ENCODE peak calls at places on chromosome 3, in seven cellular contexts. One of them, this sample, is unnamed.

GRCh38 chr3:177705976-177706866 is 508.9 kb upstream of the TBL1XR1 start:
- DNase-seq in psoas muscle: peak; percentile 51
- DNase-seq in T1000: no peak
- DNase-seq in aorta: no peak
- DNase-seq in NCI-H2029: no peak
- DNase-seq in H4: no peak
- DNase-seq in glutamatergic neuron: no peak
- DNase-seq in this sample: no peak

GRCh38 chr3:187230011-187230410 is 32.7 kb downstream of the RTP1 start:
- DNase-seq in glutamatergic neuron: no peak
- DNase-seq in psoas muscle: no peak
- DNase-seq in aorta: no peak
- DNase-seq in NCI-H2029: no peak
- DNase-seq in H4: no peak
- DNase-seq in T1000: no peak
- DNase-seq in this sample: no peak

GRCh38 chr3:124786491-124787241 is 56.4 kb downstream of the UMPS start:
- DNase-seq in H4: no peak
- DNase-seq in psoas muscle: no peak
- DNase-seq in aorta: peak; percentile 31
- DNase-seq in glutamatergic neuron: no peak
- DNase-seq in T1000: no peak
- DNase-seq in NCI-H2029: no peak
- DNase-seq in this sample: no peak

GRCh38 chr3:129121016-129121791 is 400 bp downstream of the RAB43 start:
- DNase-seq in H4: no peak
- DNase-seq in NCI-H2029: no peak
- DNase-seq in T1000: no peak
- DNase-seq in psoas muscle: peak; percentile 28
- DNase-seq in glutamatergic neuron: no peak
- DNase-seq in aorta: peak; percentile 78
- DNase-seq in this sample: peak; percentile 23

GRCh38 chr3:39362177-39362576 is 21.0 kb upstream of the SLC25A38 start:
- DNase-seq in aorta: no peak
- DNase-seq in T1000: no peak
- DNase-seq in psoas muscle: no peak
- DNase-seq in NCI-H2029: peak; percentile 93
- DNase-seq in glutamatergic neuron: no peak
- DNase-seq in H4: no peak
- DNase-seq in this sample: no peak

GRCh38 chr3:178233371-178233770 is 302.9 kb upstream of the KCNMB2 start:
- DNase-seq in psoas muscle: no peak
- DNase-seq in T1000: no peak
- DNase-seq in glutamatergic neuron: no peak
- DNase-seq in H4: no peak
- DNase-seq in aorta: no peak
- DNase-seq in NCI-H2029: no peak
- DNase-seq in this sample: no peak

GRCh38 chr3:45026038-45026437 is at the start of gene CLEC3B:
- DNase-seq in T1000: peak; percentile 10
- DNase-seq in psoas muscle: peak; percentile 74
- DNase-seq in H4: peak; percentile 64
- DNase-seq in NCI-H2029: no peak
- DNase-seq in aorta: peak; percentile 89
- DNase-seq in glutamatergic neuron: no peak
- DNase-seq in this sample: peak; percentile 34

GRCh38 chr3:194633349-194634004 is at the start of gene TMEM44:
- DNase-seq in aorta: peak; percentile 88
- DNase-seq in H4: peak; percentile 88
- DNase-seq in glutamatergic neuron: peak; percentile 91
- DNase-seq in psoas muscle: peak; percentile 69
- DNase-seq in T1000: peak; percentile 56
- DNase-seq in NCI-H2029: peak; percentile 77
- DNase-seq in this sample: peak; percentile 88

GRCh38 chr3:107432646-107433045 is 55.4 kb downstream of the CCDC54 start:
- DNase-seq in T1000: no peak
- DNase-seq in H4: no peak
- DNase-seq in psoas muscle: no peak
- DNase-seq in NCI-H2029: no peak
- DNase-seq in aorta: no peak
- DNase-seq in glutamatergic neuron: no peak
- DNase-seq in this sample: no peak

GRCh38 chr3:78204977-78205376 is 1165.1 kb downstream of the ROBO2 start:
- DNase-seq in psoas muscle: no peak
- DNase-seq in T1000: peak; percentile 69
- DNase-seq in NCI-H2029: no peak
- DNase-seq in H4: peak; percentile 50
- DNase-seq in aorta: no peak
- DNase-seq in glutamatergic neuron: no peak
- DNase-seq in this sample: no peak

GRCh38 chr3:188578579-188579363 is 424.8 kb downstream of the LPP start:
- DNase-seq in glutamatergic neuron: no peak
- DNase-seq in H4: no peak
- DNase-seq in NCI-H2029: no peak
- DNase-seq in T1000: no peak
- DNase-seq in aorta: peak; percentile 86
- DNase-seq in psoas muscle: peak; percentile 50
- DNase-seq in this sample: peak; percentile 68

GRCh38 chr3:65107174-65107573 is 419.4 kb upstream of the ADAMTS9 start:
- DNase-seq in psoas muscle: no peak
- DNase-seq in aorta: no peak
- DNase-seq in NCI-H2029: no peak
- DNase-seq in H4: no peak
- DNase-seq in glutamatergic neuron: no peak
- DNase-seq in T1000: no peak
- DNase-seq in this sample: peak; percentile 2

GRCh38 chr3:29245441-29245840 is 35.4 kb upstream of the RBMS3 start:
- DNase-seq in H4: no peak
- DNase-seq in psoas muscle: no peak
- DNase-seq in glutamatergic neuron: no peak
- DNase-seq in aorta: no peak
- DNase-seq in NCI-H2029: no peak
- DNase-seq in T1000: no peak
- DNase-seq in this sample: no peak

GRCh38 chr3:31356941-31357340 is 175.8 kb upstream of the STT3B start:
- DNase-seq in glutamatergic neuron: no peak
- DNase-seq in NCI-H2029: peak; percentile 10
- DNase-seq in psoas muscle: no peak
- DNase-seq in aorta: peak; percentile 69
- DNase-seq in H4: peak; percentile 58
- DNase-seq in T1000: no peak
- DNase-seq in this sample: peak; percentile 19

GRCh38 chr3:55482496-55483195 is 4.5 kb downstream of the WNT5A start:
- DNase-seq in T1000: no peak
- DNase-seq in glutamatergic neuron: peak; percentile 34
- DNase-seq in aorta: peak; percentile 71
- DNase-seq in NCI-H2029: no peak
- DNase-seq in psoas muscle: no peak
- DNase-seq in H4: no peak
- DNase-seq in this sample: no peak

GRCh38 chr3:81483046-81483445 is 278.4 kb downstream of the GBE1 start:
- DNase-seq in H4: no peak
- DNase-seq in NCI-H2029: no peak
- DNase-seq in aorta: no peak
- DNase-seq in psoas muscle: no peak
- DNase-seq in glutamatergic neuron: no peak
- DNase-seq in T1000: no peak
- DNase-seq in this sample: no peak

GRCh38 chr3:10463191-10464067 is 42.0 kb downstream of the ATP2B2 start:
- DNase-seq in T1000: no peak
- DNase-seq in glutamatergic neuron: peak; percentile 48
- DNase-seq in NCI-H2029: no peak
- DNase-seq in H4: no peak
- DNase-seq in psoas muscle: no peak
- DNase-seq in aorta: no peak
- DNase-seq in this sample: no peak

GRCh38 chr3:170907519-170908234 is 760 bp downstream of the EIF5A2 start:
- DNase-seq in psoas muscle: no peak
- DNase-seq in H4: peak; percentile 38
- DNase-seq in NCI-H2029: no peak
- DNase-seq in glutamatergic neuron: peak; percentile 14
- DNase-seq in T1000: peak; percentile 22
- DNase-seq in aorta: no peak
- DNase-seq in this sample: peak; percentile 23

GRCh38 chr3:170745211-170745718 is 124.7 kb downstream of the RPL22L1 start:
- DNase-seq in aorta: no peak
- DNase-seq in psoas muscle: no peak
- DNase-seq in NCI-H2029: no peak
- DNase-seq in glutamatergic neuron: no peak
- DNase-seq in T1000: no peak
- DNase-seq in H4: peak; percentile 18
- DNase-seq in this sample: peak; percentile 75

GRCh38 chr3:173617490-173617889 is 219.9 kb downstream of the NLGN1 start:
- DNase-seq in glutamatergic neuron: no peak
- DNase-seq in psoas muscle: no peak
- DNase-seq in H4: no peak
- DNase-seq in aorta: peak; percentile 80
- DNase-seq in NCI-H2029: peak; percentile 73
- DNase-seq in T1000: no peak
- DNase-seq in this sample: no peak

GRCh38 chr3:136023264-136023978 is 57.9 kb downstream of the PPP2R3A start:
- DNase-seq in psoas muscle: no peak
- DNase-seq in H4: no peak
- DNase-seq in NCI-H2029: no peak
- DNase-seq in aorta: no peak
- DNase-seq in T1000: no peak
- DNase-seq in glutamatergic neuron: no peak
- DNase-seq in this sample: no peak

GRCh38 chr3:106420628-106421027 is 551.8 kb upstream of the CBLB start:
- DNase-seq in psoas muscle: no peak
- DNase-seq in H4: no peak
- DNase-seq in NCI-H2029: no peak
- DNase-seq in glutamatergic neuron: no peak
- DNase-seq in T1000: no peak
- DNase-seq in aorta: no peak
- DNase-seq in this sample: no peak

GRCh38 chr3:127726894-127727293 is 54.1 kb downstream of the ABTB1 start:
- DNase-seq in glutamatergic neuron: no peak
- DNase-seq in T1000: no peak
- DNase-seq in H4: no peak
- DNase-seq in psoas muscle: no peak
- DNase-seq in aorta: no peak
- DNase-seq in NCI-H2029: no peak
- DNase-seq in this sample: no peak

GRCh38 chr3:4633078-4634004 is 140.2 kb downstream of the ITPR1 start:
- DNase-seq in aorta: no peak
- DNase-seq in psoas muscle: no peak
- DNase-seq in NCI-H2029: peak; percentile 46
- DNase-seq in H4: peak; percentile 62
- DNase-seq in T1000: no peak
- DNase-seq in glutamatergic neuron: no peak
- DNase-seq in this sample: peak; percentile 30

GRCh38 chr3:3309836-3310235 is 130.3 kb upstream of the CRBN start:
- DNase-seq in NCI-H2029: no peak
- DNase-seq in aorta: no peak
- DNase-seq in glutamatergic neuron: no peak
- DNase-seq in psoas muscle: no peak
- DNase-seq in H4: no peak
- DNase-seq in T1000: no peak
- DNase-seq in this sample: no peak

GRCh38 chr3:196275126-196275525 is 12.4 kb downstream of the PCYT1A start:
- DNase-seq in psoas muscle: no peak
- DNase-seq in T1000: no peak
- DNase-seq in aorta: no peak
- DNase-seq in NCI-H2029: no peak
- DNase-seq in H4: no peak
- DNase-seq in glutamatergic neuron: no peak
- DNase-seq in this sample: no peak

GRCh38 chr3:9405756-9406155 is 8.3 kb downstream of the SETD5 start:
- DNase-seq in T1000: no peak
- DNase-seq in aorta: no peak
- DNase-seq in H4: no peak
- DNase-seq in psoas muscle: no peak
- DNase-seq in glutamatergic neuron: no peak
- DNase-seq in NCI-H2029: no peak
- DNase-seq in this sample: no peak

GRCh38 chr3:149609595-149609994 is 48.2 kb downstream of the WWTR1 start:
- DNase-seq in glutamatergic neuron: no peak
- DNase-seq in NCI-H2029: no peak
- DNase-seq in aorta: no peak
- DNase-seq in H4: no peak
- DNase-seq in psoas muscle: no peak
- DNase-seq in T1000: no peak
- DNase-seq in this sample: no peak

GRCh38 chr3:148534089-148534988 is 163.4 kb upstream of the AGTR1 start:
- DNase-seq in T1000: no peak
- DNase-seq in glutamatergic neuron: no peak
- DNase-seq in aorta: no peak
- DNase-seq in NCI-H2029: no peak
- DNase-seq in H4: no peak
- DNase-seq in psoas muscle: no peak
- DNase-seq in this sample: no peak

GRCh38 chr3:126509565-126510322 is 7.8 kb downstream of the UROC1 start:
- DNase-seq in T1000: no peak
- DNase-seq in aorta: peak; percentile 68
- DNase-seq in glutamatergic neuron: peak; percentile 31
- DNase-seq in H4: no peak
- DNase-seq in NCI-H2029: peak; percentile 42
- DNase-seq in psoas muscle: no peak
- DNase-seq in this sample: no peak

GRCh38 chr3:141410408-141410807 is 42.1 kb downstream of the ZBTB38 start:
- DNase-seq in glutamatergic neuron: no peak
- DNase-seq in H4: no peak
- DNase-seq in NCI-H2029: peak; percentile 59
- DNase-seq in T1000: no peak
- DNase-seq in aorta: no peak
- DNase-seq in psoas muscle: peak; percentile 53
- DNase-seq in this sample: peak; percentile 37

GRCh38 chr3:164641071-164641470 is 437.2 kb downstream of the SI start:
- DNase-seq in glutamatergic neuron: no peak
- DNase-seq in aorta: no peak
- DNase-seq in H4: no peak
- DNase-seq in NCI-H2029: no peak
- DNase-seq in T1000: no peak
- DNase-seq in psoas muscle: no peak
- DNase-seq in this sample: no peak

GRCh38 chr3:8622873-8623725 is 21.5 kb downstream of the SSUH2 start:
- DNase-seq in T1000: peak; percentile 71
- DNase-seq in glutamatergic neuron: peak; percentile 85
- DNase-seq in H4: peak; percentile 66
- DNase-seq in aorta: peak; percentile 89
- DNase-seq in psoas muscle: peak; percentile 72
- DNase-seq in NCI-H2029: peak; percentile 24
- DNase-seq in this sample: peak; percentile 67

This sample was measured in Daoy.